ENCODE peak calls at places on chromosomes 3 and 15, in ten cellular contexts. Y, A, G, O, Q, U, E, P, T and H are unnamed samples.
A peak's percentile ranks its signal among the peaks of the same experiment; 100 is the strongest.

GRCh38 chr15:42155546-42156265 is 730 bp downstream of the PLA2G4F start:
- DNase-seq in Q (no peak), A (no peak), U (no peak), G (no peak), Y (no peak), P (peak; percentile 50), O (peak; percentile 33), T (no peak), E (no peak), H (no peak)

GRCh38 chr15:100890850-100891249 is 11.2 kb downstream of the ALDH1A3 start:
- DNase-seq in Q (no peak), E (no peak), G (no peak), A (no peak), T (no peak), O (no peak), U (no peak), P (peak; percentile 36), Y (no peak), H (no peak)

GRCh38 chr3:100002599-100003350 is 111.5 kb downstream of the FILIP1L start:
- DNase-seq in T (no peak), A (no peak), E (peak; percentile 91), P (no peak), Y (peak; percentile 56), O (no peak), Q (no peak), G (no peak), U (no peak), H (peak; percentile 86)

GRCh38 chr3:193897791-193898190 is 238.2 kb upstream of the HES1 start:
- DNase-seq in T (no peak), U (no peak), O (no peak), Y (no peak), P (no peak), G (no peak), Q (no peak), E (no peak), A (no peak), H (no peak)

GRCh38 chr3:23859012-23859743 is 53.4 kb downstream of the UBE2E1 start:
- DNase-seq in G (no peak), O (no peak), U (no peak), T (no peak), Q (no peak), Y (no peak), P (no peak), A (no peak), E (peak; percentile 36), H (no peak)

GRCh38 chr3:119403201-119403600 is 60.2 kb downstream of the TMEM39A start:
- DNase-seq in T (no peak), P (no peak), Q (no peak), O (no peak), A (no peak), E (no peak), U (no peak), G (no peak), Y (no peak), H (no peak)

GRCh38 chr3:9682123-9682522 is 21.5 kb upstream of the CPNE9 start:
- DNase-seq in P (no peak), G (no peak), E (no peak), O (no peak), U (no peak), Y (no peak), A (no peak), Q (no peak), T (no peak), H (no peak)

GRCh38 chr3:186529204-186529999 is 14.8 kb downstream of the CRYGS start:
- DNase-seq in E (no peak), T (no peak), Y (no peak), P (no peak), Q (no peak), G (no peak), U (no peak), A (peak; percentile 39), O (no peak), H (no peak)

GRCh38 chr3:193389335-193389734 is 10.8 kb upstream of the ATP13A5 start:
- DNase-seq in O (no peak), Q (no peak), A (no peak), P (no peak), G (no peak), Y (no peak), T (no peak), E (no peak), U (no peak), H (no peak)

GRCh38 chr3:4601926-4602325 is 108.8 kb downstream of the ITPR1 start:
- DNase-seq in P (no peak), E (no peak), G (no peak), A (no peak), T (no peak), O (no peak), Q (no peak), Y (no peak), U (no peak), H (no peak)

GRCh38 chr3:194138098-194138474 is 2.1 kb downstream of the HES1 start:
- DNase-seq in E (no peak), Y (no peak), A (no peak), P (no peak), Q (no peak), G (no peak), T (no peak), U (no peak), O (no peak), H (no peak)

GRCh38 chr3:197050511-197050910 is 20.9 kb upstream of the MELTF start:
- DNase-seq in E (no peak), T (no peak), O (no peak), Q (no peak), G (no peak), P (no peak), A (no peak), U (no peak), Y (no peak), H (no peak)

GRCh38 chr3:120604382-120604781 is 8.2 kb downstream of the NDUFB4 start:
- DNase-seq in P (no peak), E (no peak), Q (no peak), O (peak; percentile 24), Y (no peak), G (no peak), A (no peak), U (no peak), T (no peak), H (no peak)

GRCh38 chr3:36932979-36933378 is 11.9 kb downstream of the TRANK1 start:
- DNase-seq in Q (no peak), P (no peak), A (no peak), Y (no peak), T (no peak), E (no peak), U (no peak), G (no peak), O (no peak), H (peak; percentile 25)

GRCh38 chr3:157427906-157428305 is 8.7 kb upstream of the PTX3 start:
- DNase-seq in P (no peak), A (no peak), G (no peak), T (no peak), U (no peak), O (no peak), E (no peak), Q (no peak), Y (no peak), H (no peak)

GRCh38 chr3:55166577-55167555 is 239.0 kb upstream of the LRTM1 start:
- DNase-seq in E (peak; percentile 55), G (no peak), O (no peak), T (no peak), Y (no peak), Q (no peak), U (no peak), A (peak; percentile 60), P (no peak), H (no peak)

GRCh38 chr3:196660381-196661166 is 21.1 kb downstream of the NRROS start:
- DNase-seq in G (no peak), P (no peak), Y (no peak), Q (no peak), E (no peak), A (no peak), O (no peak), U (no peak), T (no peak), H (no peak)

GRCh38 chr3:58383904-58384303 is 49.7 kb downstream of the PDHB start:
- DNase-seq in G (peak; percentile 29), A (no peak), Y (peak; percentile 92), T (no peak), E (peak; percentile 100), P (no peak), U (no peak), Q (no peak), O (no peak), H (peak; percentile 96)

GRCh38 chr15:67832965-67833503 is 6.8 kb downstream of the RNU6-1 start:
- DNase-seq in O (peak; percentile 47), E (no peak), A (no peak), T (no peak), G (no peak), P (no peak), Y (no peak), U (no peak), Q (no peak), H (no peak)

GRCh38 chr3:114380233-114380645 is 86.4 kb downstream of the TIGIT start:
- DNase-seq in E (peak; percentile 94), Y (peak; percentile 72), U (no peak), Q (no peak), T (peak; percentile 35), G (peak; percentile 33), A (no peak), P (no peak), O (no peak), H (peak; percentile 75)

GRCh38 chr3:135228131-135228530 is 433.1 kb downstream of the EPHB1 start:
- DNase-seq in P (no peak), E (no peak), Y (no peak), G (no peak), T (no peak), A (no peak), O (no peak), Q (no peak), U (no peak), H (no peak)

GRCh38 chr3:197237897-197238296 is 60.5 kb downstream of the DLG1 start:
- DNase-seq in Q (no peak), E (no peak), U (no peak), G (no peak), A (no peak), Y (no peak), O (no peak), T (no peak), P (no peak), H (no peak)

GRCh38 chr3:179449621-179450020 is 1.6 kb downstream of the GNB4 start:
- DNase-seq in O (no peak), Y (no peak), Q (no peak), U (no peak), T (no peak), E (peak; percentile 59), P (no peak), G (no peak), A (no peak), H (no peak)

GRCh38 chr3:138241061-138241460 is 54.0 kb downstream of the ARMC8 start:
- DNase-seq in P (no peak), A (no peak), O (no peak), Y (no peak), Q (no peak), G (no peak), E (peak; percentile 4), T (no peak), U (no peak), H (no peak)

GRCh38 chr15:31352283-31352880 is 25.7 kb downstream of the KLF13 start:
- DNase-seq in O (peak; percentile 83), E (no peak), Y (no peak), T (no peak), Q (no peak), U (no peak), G (no peak), A (no peak), P (peak; percentile 84), H (no peak)